ENCODE peak calls at places on chromosomes 11 and 22, in eight cellular contexts. One of them, this sample, is unnamed.

GRCh38 chr22:49881856-49882255 is 28.2 kb downstream of the ZBED4 start:
- DNase-seq in prostate gland: no peak
- DNase-seq in kidney epithelial cell: no peak
- DNase-seq in HL-60: no peak
- DNase-seq in GM12865: peak; percentile 54
- DNase-seq in fibroblast of the aortic adventitia: no peak
- DNase-seq in gastrocnemius medialis: no peak
- DNase-seq in stomach: no peak
- DNase-seq in this sample: no peak

GRCh38 chr11:64152841-64153691 is 12.8 kb downstream of the MACROD1 start:
- DNase-seq in stomach: peak; percentile 72
- DNase-seq in fibroblast of the aortic adventitia: peak; percentile 35
- DNase-seq in HL-60: peak; percentile 51
- DNase-seq in kidney epithelial cell: no peak
- DNase-seq in gastrocnemius medialis: peak; percentile 54
- DNase-seq in GM12865: peak; percentile 58
- DNase-seq in prostate gland: peak; percentile 52
- DNase-seq in this sample: peak; percentile 58

GRCh38 chr22:47030143-47030641 is 267.7 kb downstream of the TBC1D22A start:
- DNase-seq in fibroblast of the aortic adventitia: peak; percentile 22
- DNase-seq in gastrocnemius medialis: no peak
- DNase-seq in kidney epithelial cell: no peak
- DNase-seq in HL-60: no peak
- DNase-seq in stomach: no peak
- DNase-seq in prostate gland: no peak
- DNase-seq in GM12865: no peak
- DNase-seq in this sample: no peak

GRCh38 chr22:35844886-35845285 is 127.2 kb downstream of the APOL5 start:
- DNase-seq in HL-60: no peak
- DNase-seq in stomach: no peak
- DNase-seq in kidney epithelial cell: no peak
- DNase-seq in GM12865: no peak
- DNase-seq in prostate gland: no peak
- DNase-seq in fibroblast of the aortic adventitia: no peak
- DNase-seq in gastrocnemius medialis: no peak
- DNase-seq in this sample: no peak

GRCh38 chr11:63491614-63492372 is 826 bp upstream of the PLAAT5 start:
- DNase-seq in kidney epithelial cell: no peak
- DNase-seq in gastrocnemius medialis: no peak
- DNase-seq in GM12865: peak; percentile 4
- DNase-seq in stomach: no peak
- DNase-seq in fibroblast of the aortic adventitia: peak; percentile 90
- DNase-seq in prostate gland: no peak
- DNase-seq in HL-60: peak; percentile 80
- DNase-seq in this sample: no peak

GRCh38 chr22:42179616-42180015 is 49.0 kb upstream of the CYP2D6 start:
- DNase-seq in kidney epithelial cell: peak; percentile 29
- DNase-seq in prostate gland: no peak
- DNase-seq in fibroblast of the aortic adventitia: peak; percentile 58
- DNase-seq in gastrocnemius medialis: no peak
- DNase-seq in stomach: no peak
- DNase-seq in GM12865: no peak
- DNase-seq in HL-60: no peak
- DNase-seq in this sample: no peak

GRCh38 chr11:114354076-114354475 is 46.2 kb downstream of the C11orf71 start:
- DNase-seq in stomach: no peak
- DNase-seq in gastrocnemius medialis: no peak
- DNase-seq in HL-60: no peak
- DNase-seq in GM12865: no peak
- DNase-seq in prostate gland: no peak
- DNase-seq in kidney epithelial cell: peak; percentile 82
- DNase-seq in fibroblast of the aortic adventitia: peak; percentile 89
- DNase-seq in this sample: no peak

GRCh38 chr11:119337581-119338317 is 2.9 kb downstream of the C1QTNF5 start:
- DNase-seq in fibroblast of the aortic adventitia: no peak
- DNase-seq in HL-60: no peak
- DNase-seq in gastrocnemius medialis: peak; percentile 15
- DNase-seq in prostate gland: no peak
- DNase-seq in GM12865: no peak
- DNase-seq in stomach: no peak
- DNase-seq in kidney epithelial cell: no peak
- DNase-seq in this sample: no peak

GRCh38 chr22:45807156-45807915 is 135.7 kb downstream of the ATXN10 start:
- DNase-seq in kidney epithelial cell: no peak
- DNase-seq in prostate gland: no peak
- DNase-seq in stomach: no peak
- DNase-seq in fibroblast of the aortic adventitia: peak; percentile 38
- DNase-seq in HL-60: no peak
- DNase-seq in gastrocnemius medialis: no peak
- DNase-seq in GM12865: no peak
- DNase-seq in this sample: no peak

GRCh38 chr11:5043385-5043784 is 2.9 kb upstream of the OR52J3 start:
- DNase-seq in gastrocnemius medialis: no peak
- DNase-seq in GM12865: no peak
- DNase-seq in HL-60: no peak
- DNase-seq in fibroblast of the aortic adventitia: no peak
- DNase-seq in prostate gland: no peak
- DNase-seq in stomach: no peak
- DNase-seq in kidney epithelial cell: no peak
- DNase-seq in this sample: no peak

DNA sequence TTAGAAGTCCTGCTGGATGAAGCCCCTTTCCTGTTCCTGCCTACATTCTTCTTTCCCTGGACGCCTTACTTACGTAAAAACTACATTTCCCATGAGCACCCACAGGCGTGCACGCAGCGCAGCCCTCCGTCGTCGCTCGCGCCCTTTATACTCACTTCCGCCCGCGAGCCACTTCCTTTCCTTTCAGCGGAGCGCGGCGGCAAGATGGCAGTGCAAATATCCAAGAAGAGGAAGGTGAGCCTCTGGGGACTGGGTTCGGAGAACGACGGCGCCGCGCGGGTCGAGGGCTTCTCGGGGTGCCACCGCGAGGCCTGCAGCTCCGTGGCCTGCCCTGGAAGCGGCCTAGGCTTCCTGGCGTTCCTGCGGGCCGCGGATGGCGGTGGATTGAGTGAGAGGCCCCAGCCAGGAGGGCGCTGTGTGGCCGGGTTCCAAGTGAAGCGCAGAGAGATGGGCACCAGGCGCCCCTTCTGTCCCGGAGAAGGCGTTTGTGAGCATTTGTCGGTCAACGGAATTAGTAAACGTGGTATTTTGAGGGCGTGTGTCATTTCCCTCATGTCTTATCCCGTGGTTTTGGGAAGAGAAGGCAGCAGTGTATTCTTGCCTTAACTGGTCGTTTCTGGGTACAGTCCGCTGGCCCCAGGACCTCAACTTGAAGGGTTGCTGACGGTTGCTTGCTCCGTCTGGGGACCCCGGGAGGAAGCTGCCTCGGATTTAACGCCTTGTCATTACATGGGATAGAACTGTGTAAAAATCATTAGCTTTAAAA is at the start of gene RPS3:
- DNase-seq in fibroblast of the aortic adventitia: peak; percentile 92
- DNase-seq in GM12865: peak; percentile 94
- DNase-seq in gastrocnemius medialis: peak; percentile 92
- DNase-seq in kidney epithelial cell: peak; percentile 63
- DNase-seq in prostate gland: peak; percentile 92
- DNase-seq in HL-60: peak; percentile 93
- DNase-seq in stomach: peak; percentile 94
- DNase-seq in this sample: peak; percentile 90
- TF ChIP-seq CTCF in fibroblast of the aortic adventitia: no peak
- TF ChIP-seq CTCF in GM12865: peak; percentile 13
- TF ChIP-seq CTCF in gastrocnemius medialis: no peak
- TF ChIP-seq CTCF in kidney epithelial cell: peak; percentile 20
- TF ChIP-seq CTCF in prostate gland: peak; percentile 20
- TF ChIP-seq CTCF in HL-60: no peak
- TF ChIP-seq CTCF in stomach: no peak
- TF ChIP-seq CTCF in this sample: no peak

GRCh38 chr11:88484873-88485621 is 147.5 kb upstream of the CTSC start:
- DNase-seq in GM12865: peak; percentile 73
- DNase-seq in gastrocnemius medialis: no peak
- DNase-seq in HL-60: peak; percentile 60
- DNase-seq in prostate gland: no peak
- DNase-seq in fibroblast of the aortic adventitia: peak; percentile 37
- DNase-seq in kidney epithelial cell: no peak
- DNase-seq in stomach: no peak
- DNase-seq in this sample: no peak
- TF ChIP-seq CTCF in GM12865: peak; percentile 78
- TF ChIP-seq CTCF in gastrocnemius medialis: peak; percentile 29
- TF ChIP-seq CTCF in HL-60: peak; percentile 86
- TF ChIP-seq CTCF in prostate gland: peak; percentile 53
- TF ChIP-seq CTCF in fibroblast of the aortic adventitia: peak; percentile 68
- TF ChIP-seq CTCF in kidney epithelial cell: peak; percentile 55
- TF ChIP-seq CTCF in stomach: peak; percentile 50
- TF ChIP-seq CTCF in this sample: peak; percentile 92

DNA sequence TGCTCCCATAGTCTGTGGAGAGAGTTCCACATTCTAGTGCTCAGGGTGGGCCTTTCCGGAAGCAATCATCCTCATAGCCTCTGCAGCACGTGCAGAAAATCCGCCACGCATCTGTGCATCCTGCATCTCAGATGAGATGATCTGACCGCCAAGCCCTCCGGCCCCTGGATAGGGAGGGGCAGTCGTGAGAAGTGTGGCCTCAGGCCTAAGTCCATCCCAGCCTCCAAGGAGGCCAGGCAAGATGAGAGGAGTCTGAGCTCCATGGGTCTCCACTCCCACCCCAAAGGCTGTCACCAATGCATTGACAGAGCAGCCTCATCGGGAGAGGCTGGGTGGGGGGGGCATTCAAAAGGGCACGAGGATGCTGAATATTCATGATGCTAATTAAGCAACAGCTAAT is 30.5 kb upstream of the IGSF9B start:
- DNase-seq in kidney epithelial cell: no peak
- DNase-seq in prostate gland: no peak
- DNase-seq in fibroblast of the aortic adventitia: no peak
- DNase-seq in stomach: no peak
- DNase-seq in HL-60: no peak
- DNase-seq in gastrocnemius medialis: no peak
- DNase-seq in GM12865: no peak
- DNase-seq in this sample: no peak
- TF ChIP-seq CTCF in kidney epithelial cell: no peak
- TF ChIP-seq CTCF in prostate gland: no peak
- TF ChIP-seq CTCF in fibroblast of the aortic adventitia: no peak
- TF ChIP-seq CTCF in stomach: no peak
- TF ChIP-seq CTCF in HL-60: no peak
- TF ChIP-seq CTCF in gastrocnemius medialis: no peak
- TF ChIP-seq CTCF in GM12865: no peak
- TF ChIP-seq CTCF in this sample: no peak

GRCh38 chr11:19218216-19218615 is 16.4 kb upstream of the CSRP3 start:
- DNase-seq in GM12865: no peak
- DNase-seq in gastrocnemius medialis: peak; percentile 48
- DNase-seq in kidney epithelial cell: no peak
- DNase-seq in prostate gland: no peak
- DNase-seq in HL-60: no peak
- DNase-seq in fibroblast of the aortic adventitia: no peak
- DNase-seq in stomach: no peak
- DNase-seq in this sample: no peak
- TF ChIP-seq CTCF in GM12865: no peak
- TF ChIP-seq CTCF in gastrocnemius medialis: no peak
- TF ChIP-seq CTCF in kidney epithelial cell: no peak
- TF ChIP-seq CTCF in prostate gland: no peak
- TF ChIP-seq CTCF in HL-60: no peak
- TF ChIP-seq CTCF in fibroblast of the aortic adventitia: no peak
- TF ChIP-seq CTCF in stomach: no peak
- TF ChIP-seq CTCF in this sample: no peak

This sample was measured in CD14-positive monocyte.